ENCODE peak calls at places on chromosomes 7 and 10, in seven cellular contexts. N is AG04450, L is neural crest cell, A is epithelial cell of proximal tubule, B is BJ, M is HCT116, P is endothelial cell. G is an unnamed sample.

GRCh38 chr10:103792547-103792946 is 62.8 kb downstream of the SH3PXD2A start:
- DNase-seq in M (no peak), B (no peak), N (peak; percentile 20), L (no peak), P (no peak), A (no peak), G (no peak)

GRCh38 chr10:98848361-98848760 is 387.3 kb downstream of the HPSE2 start:
- DNase-seq in N (no peak), A (no peak), P (peak; percentile 5), L (no peak), B (no peak), M (no peak), G (no peak)

GRCh38 chr7:157693071-157693520 is 356.3 kb downstream of the DNAJB6 start:
- DNase-seq in A (no peak), N (no peak), M (no peak), P (no peak), B (no peak), L (peak; percentile 65), G (peak; percentile 57)

GRCh38 chr10:133438711-133439273 is 14.4 kb upstream of the SPRN start:
- DNase-seq in A (no peak), L (no peak), N (no peak), M (peak; percentile 0), P (no peak), B (no peak), G (no peak)

GRCh38 chr10:118669020-118669766 is 73.7 kb upstream of the PRLHR start:
- DNase-seq in P (no peak), L (no peak), B (peak; percentile 47), N (no peak), A (peak; percentile 16), M (no peak), G (no peak)

GRCh38 chr10:119489572-119490326 is 52.8 kb downstream of the RGS10 start:
- DNase-seq in B (no peak), L (peak; percentile 84), M (peak; percentile 32), A (no peak), P (peak; percentile 86), N (no peak), G (peak; percentile 85)

GRCh38 chr7:93921607-93922446 is at the start of gene GNG11:
- DNase-seq in A (no peak), B (no peak), L (peak; percentile 62), M (no peak), N (no peak), P (peak; percentile 72), G (peak; percentile 76)

GRCh38 chr10:44382981-44383748 is 1.7 kb downstream of the CXCL12 start:
- DNase-seq in M (no peak), N (no peak), L (no peak), A (no peak), P (no peak), B (no peak), G (no peak)

GRCh38 chr7:135095450-135095849 is 52.4 kb upstream of the TMEM140 start:
- DNase-seq in B (no peak), L (no peak), P (no peak), M (no peak), N (no peak), A (peak; percentile 30), G (no peak)

GRCh38 chr7:95690367-95690947 is 81.9 kb upstream of the DYNC1I1 start:
- DNase-seq in P (peak; percentile 24), A (peak; percentile 31), N (peak; percentile 10), L (peak; percentile 32), M (peak; percentile 52), B (no peak), G (peak; percentile 27)

GRCh38 chr7:95811846-95812445 is 39.6 kb downstream of the DYNC1I1 start:
- DNase-seq in P (no peak), M (no peak), L (no peak), B (no peak), N (no peak), A (no peak), G (no peak)

GRCh38 chr7:33186187-33186586 is 56.8 kb downstream of the BBS9 start:
- DNase-seq in P (no peak), N (no peak), L (no peak), A (no peak), M (no peak), B (no peak), G (no peak)

GRCh38 chr7:1446611-1447032 is 12.6 kb downstream of the MICALL2 start:
- DNase-seq in L (no peak), P (no peak), M (no peak), B (no peak), A (no peak), N (no peak), G (no peak)

GRCh38 chr7:91866599-91867148 is 13.8 kb downstream of the MTERF1 start:
- DNase-seq in L (no peak), N (no peak), A (no peak), M (no peak), P (no peak), B (no peak), G (no peak)

GRCh38 chr7:91872069-91872468 is 8.4 kb downstream of the MTERF1 start:
- DNase-seq in L (no peak), N (no peak), M (no peak), P (no peak), B (no peak), A (no peak), G (no peak)

GRCh38 chr7:91872928-91873327 is 7.6 kb downstream of the MTERF1 start:
- DNase-seq in N (no peak), B (no peak), P (no peak), L (no peak), A (no peak), M (no peak), G (no peak)

GRCh38 chr7:91864070-91864469 is 16.4 kb downstream of the MTERF1 start:
- DNase-seq in A (no peak), N (no peak), P (no peak), B (no peak), L (no peak), M (no peak), G (no peak)

DNA sequence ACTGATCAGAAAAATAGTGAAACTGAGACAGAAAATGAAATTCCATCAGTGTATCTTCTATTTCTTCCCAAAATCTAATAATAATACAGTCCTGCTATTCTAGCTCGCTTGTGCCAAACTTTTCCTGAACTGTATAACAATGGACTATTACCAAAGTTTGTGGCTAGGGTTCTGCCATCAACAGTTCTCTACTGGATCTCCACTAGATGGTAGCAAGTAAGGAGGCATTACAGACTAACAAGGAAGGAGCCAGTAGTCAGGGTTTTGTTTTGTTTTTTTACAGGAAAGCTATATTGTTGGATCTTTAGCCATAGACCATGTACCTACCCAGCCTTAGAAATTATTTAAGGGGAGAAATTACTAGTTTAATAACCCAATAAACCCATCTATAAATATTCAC is 10.8 kb downstream of the MTERF1 start:
- DNase-seq in P (no peak), L (no peak), A (no peak), N (no peak), M (no peak), B (no peak), G (no peak)
- TF ChIP-seq CTCF in P (no peak), L (no peak), A (peak; percentile 20), N (no peak), M (no peak), B (no peak), G (no peak)

DNA sequence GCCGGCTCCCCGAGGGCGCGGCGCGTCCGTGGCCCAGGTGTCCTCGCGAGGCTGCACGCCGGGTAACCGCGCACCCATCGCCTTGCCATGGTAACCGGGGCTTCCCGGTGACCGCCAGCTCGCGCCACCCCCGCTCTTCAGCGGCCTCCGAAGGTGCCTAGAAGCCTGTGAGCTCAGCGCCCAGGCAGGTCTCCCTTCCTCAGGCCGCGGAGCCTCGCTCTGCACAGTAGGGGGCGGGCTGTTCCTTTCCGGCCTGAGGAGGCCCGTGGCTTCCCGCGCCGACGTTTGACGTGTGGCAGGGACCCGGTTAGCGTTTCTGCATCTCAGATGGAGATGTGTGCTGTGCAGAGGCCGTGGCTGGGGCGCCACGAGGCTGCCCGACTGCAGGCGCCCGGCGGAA is 117.1 kb downstream of the DYNC2I1 start:
- DNase-seq in L (peak; percentile 54), N (no peak), A (no peak), P (no peak), B (no peak), M (peak; percentile 64), G (peak; percentile 46)
- TF ChIP-seq CTCF in L (peak; percentile 66), N (no peak), A (no peak), P (no peak), B (peak; percentile 62), M (peak; percentile 73), G (peak; percentile 30)

GRCh38 chr10:23341004-23341403 is 3.6 kb downstream of the C10orf67 start:
- DNase-seq in N (no peak), P (no peak), M (no peak), L (no peak), B (no peak), A (no peak), G (no peak)

GRCh38 chr10:23337616-23338015 is 7.0 kb downstream of the C10orf67 start:
- DNase-seq in B (no peak), N (no peak), A (no peak), L (no peak), M (no peak), P (no peak), G (no peak)

GRCh38 chr10:23338886-23339285 is 5.7 kb downstream of the C10orf67 start:
- DNase-seq in N (no peak), M (no peak), A (no peak), L (no peak), B (no peak), P (no peak), G (no peak)

GRCh38 chr10:23340346-23340745 is 4.3 kb downstream of the C10orf67 start:
- DNase-seq in P (no peak), L (no peak), N (no peak), B (no peak), M (no peak), A (no peak), G (no peak)

DNA sequence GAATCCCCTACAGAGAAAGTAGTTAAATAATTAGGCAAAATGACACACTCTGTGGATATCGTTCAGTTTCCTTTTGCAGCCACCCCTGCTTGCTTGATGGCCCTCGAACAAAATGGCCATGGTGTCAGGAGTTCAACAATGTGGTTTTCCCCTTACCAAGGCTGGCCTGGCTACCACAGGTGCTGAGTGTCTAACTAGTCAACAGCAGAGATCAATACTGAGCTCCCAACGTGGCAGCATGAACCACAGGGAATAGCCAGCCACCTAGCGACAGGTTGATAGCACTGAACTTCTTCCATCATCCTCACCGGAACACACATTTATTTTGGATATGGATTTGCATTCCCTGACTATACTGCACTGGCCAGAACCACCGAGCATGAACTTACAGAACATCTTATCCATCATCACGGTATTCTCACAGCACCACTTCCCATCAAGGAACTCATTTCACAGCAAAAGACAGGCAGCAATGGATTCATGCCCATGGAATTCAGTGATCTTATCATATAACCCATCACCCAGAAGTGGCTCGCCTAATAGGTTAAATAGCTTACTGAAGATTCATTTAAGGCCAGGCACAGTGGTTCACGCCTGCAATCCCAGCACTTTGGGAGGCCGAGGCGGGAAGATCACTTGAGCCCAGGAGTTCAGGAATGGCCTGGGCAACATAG is 6.3 kb downstream of the C10orf67 start:
- DNase-seq in A (no peak), L (no peak), B (no peak), P (no peak), N (no peak), M (peak; percentile 27), G (no peak)
- TF ChIP-seq CTCF in A (no peak), L (peak; percentile 44), B (no peak), P (no peak), N (no peak), M (peak; percentile 49), G (no peak)

DNA sequence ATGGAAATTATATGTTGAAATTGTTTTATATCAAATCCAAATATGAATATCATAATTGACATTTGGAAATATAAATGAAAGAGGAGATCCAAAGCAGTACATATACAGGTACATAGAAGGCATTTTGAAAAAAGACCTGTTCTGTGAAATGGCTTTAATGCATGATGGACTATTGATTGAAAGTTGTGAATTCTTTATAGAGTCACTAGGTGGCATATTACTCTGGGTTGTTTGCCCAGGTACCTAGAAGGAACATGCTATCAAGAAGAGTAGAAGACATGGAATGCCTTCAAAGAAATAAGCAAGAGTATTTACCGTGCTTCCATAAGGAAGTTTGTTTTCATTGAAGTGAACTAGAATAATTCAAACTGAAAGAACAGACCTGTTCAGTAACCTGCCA is 160.0 kb upstream of the ANK3 start:
- DNase-seq in P (no peak), A (peak; percentile 25), M (peak; percentile 28), B (no peak), N (no peak), L (no peak), G (no peak)
- TF ChIP-seq CTCF in P (no peak), A (peak; percentile 70), M (peak; percentile 52), B (peak; percentile 8), N (peak; percentile 27), L (peak; percentile 52), G (peak; percentile 28)